ENCODE peak calls at places on chromosome 9, in four cellular contexts. A is AG04450, O is heart right ventricle, G is stomach. T is an unnamed sample.

GRCh38 chr9:28942941-28943340 is 1369.7 kb upstream of the C9orf72 start:
- DNase-seq in O (no peak), G (no peak), A (no peak), T (no peak)

GRCh38 chr9:134014946-134015345 is 10.3 kb upstream of the BRD3OS start:
- DNase-seq in G (no peak), O (no peak), A (no peak), T (no peak)

GRCh38 chr9:92712767-92713166 is 42.8 kb upstream of the IPPK start:
- DNase-seq in G (no peak), O (no peak), A (no peak), T (no peak)

GRCh38 chr9:16726718-16727451 is 143.6 kb downstream of the BNC2 start:
- DNase-seq in G (peak; percentile 62), O (peak; percentile 71), A (peak; percentile 29), T (no peak)

GRCh38 chr9:107784235-107784958 is 294.8 kb upstream of the KLF4 start:
- DNase-seq in O (peak; percentile 21), G (no peak), A (peak; percentile 53), T (no peak)

GRCh38 chr9:131447148-131447547 is 53.3 kb downstream of the PRRC2B start:
- DNase-seq in O (no peak), A (no peak), G (no peak), T (no peak)

GRCh38 chr9:114272739-114273431 is 50.0 kb upstream of the ORM1 start:
- DNase-seq in O (no peak), G (no peak), A (no peak), T (no peak)

GRCh38 chr9:133725886-133726285 is 12.3 kb downstream of the SARDH start:
- DNase-seq in O (no peak), A (no peak), G (peak; percentile 15), T (no peak)

GRCh38 chr9:107213561-107214028 is 69.5 kb upstream of the RAD23B start:
- DNase-seq in A (peak; percentile 73), G (no peak), O (no peak), T (peak; percentile 64)

GRCh38 chr9:3478549-3478953 is 47.2 kb downstream of the RFX3 start:
- DNase-seq in O (no peak), G (no peak), A (no peak), T (peak; percentile 49)

GRCh38 chr9:71094708-71095251 is 26.6 kb downstream of the TRPM3 start:
- DNase-seq in A (no peak), O (no peak), G (no peak), T (no peak)

GRCh38 chr9:96232539-96233241 is 69.3 kb downstream of the HSD17B3 start:
- DNase-seq in G (no peak), A (peak; percentile 18), O (peak; percentile 61), T (no peak)

GRCh38 chr9:105296889-105297288 is 52.4 kb downstream of the SLC44A1 start:
- DNase-seq in G (no peak), A (peak; percentile 38), O (no peak), T (peak; percentile 70)

GRCh38 chr9:19156805-19157204 is 29.5 kb upstream of the PLIN2 start:
- DNase-seq in O (peak; percentile 30), G (no peak), A (no peak), T (no peak)

GRCh38 chr9:88313364-88314220 is 74.7 kb upstream of the SPIN1 start:
- DNase-seq in O (no peak), A (no peak), G (no peak), T (no peak)

GRCh38 chr9:114126247-114127060 is 27.4 kb upstream of the KIF12 start:
- DNase-seq in O (no peak), A (no peak), G (no peak), T (no peak)

GRCh38 chr9:93653762-93654161 is 77.4 kb downstream of the PHF2 start:
- DNase-seq in O (peak; percentile 2), G (no peak), A (no peak), T (no peak)

GRCh38 chr9:89234636-89235035 is 56.0 kb upstream of the SHC3 start:
- DNase-seq in G (no peak), A (no peak), O (no peak), T (no peak)

GRCh38 chr9:108057421-108058136 is 568.0 kb upstream of the KLF4 start:
- DNase-seq in A (peak; percentile 92), O (no peak), G (no peak), T (peak; percentile 95)

GRCh38 chr9:109498195-109499060 is at the start of gene PTPN3:
- DNase-seq in A (no peak), O (peak; percentile 28), G (peak; percentile 40), T (no peak)

GRCh38 chr9:83199240-83199639 is 136.3 kb upstream of the RASEF start:
- DNase-seq in A (no peak), O (no peak), G (peak; percentile 56), T (peak; percentile 39)

GRCh38 chr9:134442087-134442470 is 115.8 kb downstream of the RXRA start:
- DNase-seq in A (no peak), O (peak; percentile 49), G (no peak), T (no peak)

GRCh38 chr9:127828262-127829031 is 25.8 kb downstream of the FPGS start:
- DNase-seq in G (peak; percentile 80), O (peak; percentile 91), A (no peak), T (no peak)

GRCh38 chr9:128004011-128004604 is 23.3 kb upstream of the EEIG1 start:
- DNase-seq in G (no peak), O (no peak), A (no peak), T (no peak)

GRCh38 chr9:135077497-135078200 is 9.8 kb upstream of the OLFM1 start:
- DNase-seq in O (no peak), G (peak; percentile 23), A (no peak), T (no peak)

GRCh38 chr9:137878146-137878941 is 762 bp downstream of the CACNA1B start:
- DNase-seq in A (no peak), G (no peak), O (no peak), T (no peak)

GRCh38 chr9:106708147-106708838 is 154.7 kb upstream of the ZNF462 start:
- DNase-seq in G (no peak), O (no peak), A (no peak), T (no peak)

GRCh38 chr9:107881625-107882300 is 392.2 kb upstream of the KLF4 start:
- DNase-seq in A (no peak), O (no peak), G (no peak), T (no peak)

GRCh38 chr9:9215050-9215449 is 1397.8 kb downstream of the PTPRD start:
- DNase-seq in G (no peak), O (no peak), A (no peak), T (no peak)

GRCh38 chr9:124281934-124282351 is 24.2 kb downstream of the NEK6 start:
- DNase-seq in O (no peak), G (peak; percentile 51), A (no peak), T (no peak)

GRCh38 chr9:124284940-124285441 is 27.2 kb downstream of the NEK6 start:
- DNase-seq in O (no peak), A (no peak), G (no peak), T (no peak)

GRCh38 chr9:124284237-124284831 is 26.6 kb downstream of the NEK6 start:
- DNase-seq in A (no peak), G (no peak), O (peak; percentile 50), T (no peak)

GRCh38 chr9:124282442-124283231 is 24.9 kb downstream of the NEK6 start:
- DNase-seq in G (peak; percentile 52), O (peak; percentile 75), A (no peak), T (no peak)

GRCh38 chr9:124283232-124283814 is 25.6 kb downstream of the NEK6 start:
- DNase-seq in G (no peak), O (no peak), A (no peak), T (no peak)
- H3K27ac ChIP-seq in G (peak overlapping the region; percentile 86), O (peak overlapping the region; percentile 80), A (peak overlapping the region; percentile 100), T (no peak overlapping the region)

GRCh38 chr9:101440714-101441230 is 5.2 kb upstream of the ALDOB start:
- DNase-seq in A (no peak), G (no peak), O (no peak), T (no peak)

GRCh38 chr9:101434990-101435389 is 584 bp downstream of the ALDOB start:
- DNase-seq in O (no peak), A (no peak), G (no peak), T (no peak)

GRCh38 chr9:101435601-101436079 is at the start of gene ALDOB:
- DNase-seq in A (no peak), G (no peak), O (no peak), T (no peak)

GRCh38 chr9:101438523-101438922 is 2.9 kb upstream of the ALDOB start:
- DNase-seq in A (no peak), G (no peak), O (no peak), T (no peak)

GRCh38 chr9:101437806-101438232 is 2.2 kb upstream of the ALDOB start:
- DNase-seq in O (peak; percentile 55), A (no peak), G (peak; percentile 44), T (no peak)
- H3K27ac ChIP-seq in O (no peak overlapping the region), A (no peak overlapping the region), G (no peak overlapping the region), T (no peak overlapping the region)

GRCh38 chr9:129627556-129628492 is 1.9 kb downstream of the NTMT1 start:
- DNase-seq in G (no peak), O (no peak), A (no peak), T (no peak)

GRCh38 chr9:129626944-129627297 is 958 bp downstream of the NTMT1 start:
- DNase-seq in O (no peak), A (peak; percentile 72), G (no peak), T (no peak)

GRCh38 chr9:129624947-129625346 is 1.0 kb upstream of the NTMT1 start:
- DNase-seq in G (no peak), O (no peak), A (no peak), T (no peak)

GRCh38 chr9:129624168-129624759 is 1.7 kb upstream of the NTMT1 start:
- DNase-seq in G (peak; percentile 68), A (no peak), O (peak; percentile 65), T (no peak)

DNA sequence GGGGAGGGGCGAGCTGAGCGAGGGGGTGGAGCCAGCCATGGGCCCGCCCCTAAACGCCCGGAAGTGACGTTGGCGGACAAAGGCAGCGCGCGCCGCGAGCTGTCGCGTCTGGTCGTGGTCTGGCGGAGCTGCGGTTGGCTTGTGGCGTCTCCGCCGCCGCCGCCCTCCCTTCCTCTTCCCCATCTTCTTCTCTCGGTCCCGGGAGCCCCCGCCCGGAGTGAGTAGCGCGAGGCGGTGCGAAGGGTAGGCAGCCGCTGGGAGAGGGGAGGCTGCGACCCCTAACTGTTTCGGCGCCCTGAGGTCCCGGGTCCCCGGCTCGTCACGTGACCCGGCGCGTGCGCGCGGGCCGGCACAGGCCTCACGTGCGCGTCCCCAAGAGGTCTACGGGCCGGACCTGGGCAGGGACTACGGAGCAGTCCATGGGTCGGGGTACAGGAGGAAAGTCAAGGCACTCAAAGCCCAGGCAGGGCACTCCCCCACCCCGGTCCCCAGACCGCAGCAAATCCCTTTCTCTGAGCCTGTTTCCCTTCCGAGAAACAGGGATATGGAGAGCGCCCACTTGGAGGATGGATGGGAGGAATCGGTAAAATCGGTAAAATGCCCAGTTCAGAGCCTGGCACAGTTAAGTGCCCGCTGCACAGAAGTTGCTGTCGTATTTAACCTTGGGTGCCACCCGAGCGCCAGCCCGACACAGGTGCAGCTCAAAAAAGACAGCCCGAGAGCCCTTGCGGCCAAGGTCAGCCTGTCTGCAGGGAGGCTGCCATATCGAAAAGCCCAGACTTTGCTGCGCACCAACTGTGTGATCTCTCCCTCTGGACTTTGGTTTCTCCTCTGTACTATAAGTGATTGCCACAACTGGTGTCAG is at the start of gene NTMT1:
- DNase-seq in G (peak; percentile 89), O (peak; percentile 90), A (no peak), T (no peak)
- H3K27ac ChIP-seq in G (peak within 1 kb of the TSS; percentile 94), O (peak within 1 kb of the TSS; percentile 98), A (peak within 1 kb of the TSS; percentile 94), T (peak within 1 kb of the TSS; percentile 66)

DNA sequence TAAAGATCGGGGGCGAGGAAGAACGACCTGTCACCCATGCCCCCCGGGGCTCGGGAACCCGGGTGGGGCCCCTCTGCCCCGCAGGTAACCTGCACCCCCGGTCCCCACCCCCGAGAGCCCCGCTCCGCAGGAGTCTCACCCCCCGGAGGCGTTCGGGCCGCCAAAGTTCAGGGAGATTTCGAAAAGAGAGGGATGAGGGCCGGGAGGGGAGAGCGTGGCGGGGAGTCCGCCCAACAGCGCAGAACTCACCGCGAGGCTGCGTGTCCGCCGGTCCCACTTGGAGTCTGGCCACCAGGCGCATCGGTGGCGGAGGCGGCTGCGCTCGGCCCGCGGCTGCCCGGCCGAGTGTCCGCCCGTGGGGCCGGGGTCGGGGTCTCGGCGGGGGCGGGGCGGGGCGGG is at the start of gene PHF19:
- DNase-seq in G (no peak), O (peak; percentile 48), A (no peak), T (no peak)
- H3K27ac ChIP-seq in G (peak within 1 kb of the TSS; percentile 98), O (peak within 1 kb of the TSS; percentile 96), A (peak within 1 kb of the TSS; percentile 68), T (peak within 1 kb of the TSS; percentile 94)